ENCODE peak calls at places on chromosome 10, in six cellular contexts. A is activated B cell treated with CpG ODN at 0.5 μM for 24 hours, X is lower leg skin, V is natural killer cell, K is kidney epithelial cell, M is HFFc6. T is an unnamed sample.

GRCh38 chr10:24331457-24331856 is 122.5 kb downstream of the KIAA1217 start:
- DNase-seq in A (no peak), X (no peak), V (no peak), K (peak; percentile 54), M (no peak), T (no peak)

GRCh38 chr10:34018129-34018528 is 683.7 kb upstream of the NRP1 start:
- DNase-seq in A (no peak), X (no peak), V (no peak), K (no peak), M (no peak), T (no peak)

GRCh38 chr10:132186488-132187413 is at the start of gene DPYSL4:
- DNase-seq in A (no peak), X (no peak), V (no peak), K (no peak), M (no peak), T (no peak)

GRCh38 chr10:9238041-9238440 is 1183.6 kb downstream of the GATA3 start:
- DNase-seq in A (no peak), X (no peak), V (no peak), K (no peak), M (no peak), T (no peak)

GRCh38 chr10:60663850-60664249 is 114.4 kb upstream of the CDK1 start:
- DNase-seq in A (no peak), X (no peak), V (no peak), K (no peak), M (no peak), T (no peak)

GRCh38 chr10:5547934-5548660 is 23.3 kb downstream of the CALML3 start:
- DNase-seq in A (no peak), X (peak; percentile 86), V (no peak), K (no peak), M (no peak), T (no peak)

GRCh38 chr10:114628106-114628505 is 30.0 kb downstream of the ABLIM1 start:
- DNase-seq in A (no peak), X (no peak), V (no peak), K (no peak), M (no peak), T (no peak)

GRCh38 chr10:49831352-49832040 is 69.4 kb upstream of the OGDHL start:
- DNase-seq in A (no peak), X (no peak), V (no peak), K (peak; percentile 67), M (no peak), T (no peak)

GRCh38 chr10:97319671-97320479 is 804 bp downstream of the FRAT1 start:
- DNase-seq in A (peak; percentile 72), X (peak; percentile 90), V (peak; percentile 64), K (no peak), M (no peak), T (peak; percentile 60)

GRCh38 chr10:28678687-28679457 is 1.6 kb downstream of the BAMBI start:
- DNase-seq in A (no peak), X (peak; percentile 28), V (no peak), K (no peak), M (no peak), T (no peak)

GRCh38 chr10:79264942-79265341 is 82.3 kb upstream of the PPIF start:
- DNase-seq in A (no peak), X (no peak), V (no peak), K (no peak), M (no peak), T (no peak)

GRCh38 chr10:28592953-28593352 is 60.0 kb downstream of the WAC start:
- DNase-seq in A (no peak), X (no peak), V (no peak), K (peak; percentile 52), M (peak; percentile 69), T (no peak)

GRCh38 chr10:128971324-128971723 is 495.7 kb upstream of the MGMT start:
- DNase-seq in A (no peak), X (no peak), V (no peak), K (no peak), M (no peak), T (no peak)

GRCh38 chr10:130847170-130847569 is 464.4 kb downstream of the TCERG1L start:
- DNase-seq in A (no peak), X (no peak), V (no peak), K (no peak), M (no peak), T (no peak)

GRCh38 chr10:127398140-127398966 is 150.8 kb upstream of the NPS start:
- DNase-seq in A (no peak), X (peak; percentile 57), V (no peak), K (peak; percentile 5), M (peak; percentile 51), T (no peak)

GRCh38 chr10:49682879-49683278 is 3.4 kb downstream of the C10orf53 start:
- DNase-seq in A (no peak), X (no peak), V (no peak), K (no peak), M (no peak), T (no peak)

GRCh38 chr10:77428776-77429395 is 208.7 kb downstream of the KCNMA1 start:
- DNase-seq in A (no peak), X (no peak), V (no peak), K (peak; percentile 23), M (peak; percentile 52), T (no peak)

DNA sequence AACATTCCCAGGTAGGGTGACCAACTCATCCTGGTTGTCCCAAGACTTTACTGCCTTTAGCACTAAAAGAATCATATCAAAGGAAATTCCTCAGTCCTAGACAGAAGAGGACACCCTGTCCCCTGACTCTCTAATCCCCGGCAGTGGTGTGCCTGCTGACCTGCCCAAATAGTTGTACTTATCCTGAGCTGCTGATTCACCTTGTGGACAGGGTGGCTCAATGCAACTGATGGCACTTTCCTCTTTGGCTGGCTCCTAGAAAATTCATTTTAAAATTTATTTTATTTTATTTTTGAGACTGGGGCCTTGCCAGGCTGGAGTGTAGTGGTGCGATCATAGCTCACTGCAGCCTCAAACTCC is 111.7 kb downstream of the JCAD start:
- DNase-seq in A (no peak), X (no peak), V (no peak), K (no peak), M (no peak), T (no peak)
- TF ChIP-seq CTCF in A (no peak), X (no peak), V (no peak), K (peak; percentile 18), M (peak; percentile 29), T (no peak)

GRCh38 chr10:71714055-71714454 is 5.5 kb downstream of the C10orf105 start:
- DNase-seq in A (no peak), X (no peak), V (no peak), K (no peak), M (no peak), T (no peak)

GRCh38 chr10:71712170-71712569 is 7.4 kb downstream of the C10orf105 start:
- DNase-seq in A (no peak), X (no peak), V (no peak), K (no peak), M (no peak), T (no peak)

GRCh38 chr10:71712572-71713134 is 6.9 kb downstream of the C10orf105 start:
- DNase-seq in A (no peak), X (no peak), V (no peak), K (no peak), M (no peak), T (no peak)

GRCh38 chr10:71714592-71714991 is 5.0 kb downstream of the C10orf105 start:
- DNase-seq in A (no peak), X (no peak), V (no peak), K (no peak), M (no peak), T (no peak)

GRCh38 chr10:71713135-71714040 is 6.2 kb downstream of the C10orf105 start:
- DNase-seq in A (no peak), X (peak; percentile 97), V (no peak), K (no peak), M (peak; percentile 82), T (no peak)
- TF ChIP-seq CTCF in A (no peak), X (no peak), V (no peak), K (peak; percentile 8), M (peak; percentile 57), T (no peak)

GRCh38 chr10:110499796-110500514 is 2.2 kb downstream of the DUSP5 start:
- DNase-seq in A (no peak), X (no peak), V (no peak), K (no peak), M (no peak), T (no peak)

GRCh38 chr10:110498982-110499795 is 1.5 kb downstream of the DUSP5 start:
- DNase-seq in A (no peak), X (peak; percentile 87), V (peak; percentile 25), K (no peak), M (peak; percentile 68), T (no peak)

GRCh38 chr10:110496553-110497437 is 912 bp upstream of the DUSP5 start:
- DNase-seq in A (no peak), X (peak; percentile 85), V (no peak), K (no peak), M (no peak), T (peak; percentile 86)

GRCh38 chr10:110497438-110498086 is at the start of gene DUSP5:
- DNase-seq in A (peak; percentile 99), X (peak; percentile 99), V (peak; percentile 99), K (peak; percentile 55), M (peak; percentile 92), T (peak; percentile 94)

DNA sequence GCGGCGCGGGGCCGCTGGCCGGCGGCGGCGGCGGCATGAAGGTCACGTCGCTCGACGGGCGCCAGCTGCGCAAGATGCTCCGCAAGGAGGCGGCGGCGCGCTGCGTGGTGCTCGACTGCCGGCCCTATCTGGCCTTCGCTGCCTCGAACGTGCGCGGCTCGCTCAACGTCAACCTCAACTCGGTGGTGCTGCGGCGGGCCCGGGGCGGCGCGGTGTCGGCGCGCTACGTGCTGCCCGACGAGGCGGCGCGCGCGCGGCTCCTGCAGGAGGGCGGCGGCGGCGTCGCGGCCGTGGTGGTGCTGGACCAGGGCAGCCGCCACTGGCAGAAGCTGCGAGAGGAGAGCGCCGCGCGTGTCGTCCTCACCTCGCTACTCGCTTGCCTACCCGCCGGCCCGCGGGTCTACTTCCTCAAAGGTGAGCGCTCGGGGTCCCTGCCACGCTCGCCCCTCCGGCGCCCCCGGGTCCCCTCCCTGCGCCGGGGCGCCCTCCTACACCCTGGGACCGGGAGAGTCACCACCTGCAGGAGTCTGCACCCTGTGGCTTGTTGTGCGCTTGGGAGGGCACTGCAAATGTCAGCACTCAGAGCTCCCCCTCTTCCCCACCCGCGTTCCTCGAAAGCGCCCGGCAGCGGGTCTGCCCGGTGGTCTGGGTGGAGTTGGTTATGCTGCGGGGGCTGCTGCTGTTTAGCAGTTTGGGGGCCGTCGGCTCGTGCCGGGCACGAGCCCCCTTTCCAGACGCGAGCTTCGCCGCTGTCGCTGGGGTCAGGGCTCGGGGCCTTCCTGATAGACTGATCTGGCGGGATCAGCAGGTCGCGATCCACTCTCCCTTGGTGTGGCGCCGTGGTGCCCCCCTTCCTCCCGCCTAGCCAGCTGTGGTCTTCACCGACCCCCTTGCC is 627 bp downstream of the DUSP5 start:
- DNase-seq in A (peak; percentile 57), X (peak; percentile 90), V (peak; percentile 63), K (no peak), M (peak; percentile 67), T (peak; percentile 55)
- TF ChIP-seq CTCF in A (no peak), X (no peak), V (peak; percentile 11), K (no peak), M (no peak), T (no peak)

DNA sequence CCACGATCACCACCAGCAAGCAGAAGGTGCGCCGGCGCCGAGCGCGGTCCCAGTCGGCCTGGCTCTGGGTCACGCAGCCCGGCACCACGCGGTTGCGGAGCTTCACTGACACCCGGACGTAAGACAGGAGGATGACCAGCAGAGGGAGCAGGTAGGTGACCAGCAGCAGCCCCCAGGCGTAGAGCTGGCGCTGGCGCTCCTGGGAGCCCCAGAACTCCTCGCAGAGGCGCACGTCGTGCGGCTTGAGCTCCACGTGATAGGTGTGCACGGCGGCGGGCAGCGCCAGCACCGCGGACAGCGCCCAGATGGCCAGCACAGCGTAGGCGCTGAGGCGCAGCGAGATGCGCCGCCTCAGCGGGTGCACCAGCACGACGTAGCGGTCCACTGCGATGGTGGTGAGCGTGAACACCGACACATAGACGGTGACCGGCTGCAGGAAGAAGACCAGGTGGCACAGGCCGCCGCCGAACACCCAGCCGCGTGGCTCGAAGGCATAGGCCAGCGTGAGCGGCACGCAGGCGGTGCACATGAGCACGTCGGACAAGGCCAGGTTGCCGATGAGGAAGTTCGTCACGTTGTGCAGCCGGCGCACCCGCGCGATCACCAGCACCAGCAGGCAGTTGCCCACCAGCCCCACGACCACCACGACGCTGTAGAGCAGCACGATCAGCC is 920 bp downstream of the PRLHR start:
- DNase-seq in A (no peak), X (no peak), V (no peak), K (no peak), M (no peak), T (no peak)
- TF ChIP-seq CTCF in A (no peak), X (no peak), V (no peak), K (peak; percentile 28), M (peak; percentile 50), T (peak; percentile 29)